ENCODE peak calls at places on chromosomes 6 and 20, in seven cellular contexts. N is astrocyte of the cerebellum, J is AG04450, E is GM10248, P is fibroblast of the aortic adventitia, I is gastrocnemius medialis, U is RWPE1. L is an unnamed sample.

GRCh38 chr6:16723833-16724232 is 37.4 kb downstream of the ATXN1 start:
- DNase-seq in U (peak), J (peak), I (no peak), E (no peak), P (peak), N (peak), L (peak)

GRCh38 chr6:17015144-17015543 is 86.7 kb upstream of the STMND1 start:
- DNase-seq in J (no peak), P (peak), U (no peak), N (peak), I (no peak), E (peak), L (peak)

GRCh38 chr20:59047938-59048680 is 5.5 kb upstream of the PRELID3B start:
- DNase-seq in P (peak), N (no peak), E (no peak), U (no peak), I (no peak), J (no peak), L (peak)

GRCh38 chr6:3291987-3292386 is 33.2 kb downstream of the PSMG4 start:
- DNase-seq in N (no peak), P (no peak), J (no peak), I (no peak), E (no peak), U (no peak), L (no peak)

GRCh38 chr20:59633646-59634045 is 29.3 kb downstream of the PHACTR3 start:
- DNase-seq in J (no peak), P (no peak), E (no peak), I (no peak), U (no peak), N (no peak), L (no peak)

GRCh38 chr6:7243188-7243942 is 69.6 kb downstream of the SSR1 start:
- DNase-seq in U (peak), I (no peak), P (peak), E (peak), N (peak), J (peak), L (peak)

GRCh38 chr20:18632196-18632789 is 44.4 kb downstream of the DTD1 start:
- DNase-seq in P (peak), E (peak), I (peak), N (peak), U (peak), J (peak), L (peak)

GRCh38 chr6:47593979-47594378 is 104.4 kb upstream of the ADGRF4 start:
- DNase-seq in N (no peak), E (no peak), P (no peak), I (no peak), J (no peak), U (no peak), L (no peak)

GRCh38 chr6:71335544-71335943 is 46.9 kb downstream of the OGFRL1 start:
- DNase-seq in U (no peak), J (no peak), N (no peak), E (no peak), P (no peak), I (no peak), L (no peak)

GRCh38 chr6:13415276-13415675 is 72.1 kb downstream of the GFOD1 start:
- DNase-seq in U (no peak), I (no peak), P (no peak), J (no peak), E (no peak), N (no peak), L (no peak)

GRCh38 chr20:21052241-21052640 is 53.9 kb downstream of the LINC00237 start:
- DNase-seq in U (no peak), J (no peak), P (no peak), N (no peak), I (no peak), E (no peak), L (no peak)

GRCh38 chr20:21050710-21051109 is 55.4 kb downstream of the LINC00237 start:
- DNase-seq in E (no peak), J (no peak), P (no peak), I (no peak), N (no peak), U (no peak), L (no peak)

GRCh38 chr20:21047981-21048380 is 58.2 kb downstream of the LINC00237 start:
- DNase-seq in P (no peak), U (no peak), N (no peak), I (no peak), J (no peak), E (no peak), L (no peak)

GRCh38 chr20:21046413-21047070 is 59.6 kb downstream of the LINC00237 start:
- DNase-seq in E (no peak), J (no peak), I (no peak), P (no peak), N (no peak), U (no peak), L (no peak)

DNA sequence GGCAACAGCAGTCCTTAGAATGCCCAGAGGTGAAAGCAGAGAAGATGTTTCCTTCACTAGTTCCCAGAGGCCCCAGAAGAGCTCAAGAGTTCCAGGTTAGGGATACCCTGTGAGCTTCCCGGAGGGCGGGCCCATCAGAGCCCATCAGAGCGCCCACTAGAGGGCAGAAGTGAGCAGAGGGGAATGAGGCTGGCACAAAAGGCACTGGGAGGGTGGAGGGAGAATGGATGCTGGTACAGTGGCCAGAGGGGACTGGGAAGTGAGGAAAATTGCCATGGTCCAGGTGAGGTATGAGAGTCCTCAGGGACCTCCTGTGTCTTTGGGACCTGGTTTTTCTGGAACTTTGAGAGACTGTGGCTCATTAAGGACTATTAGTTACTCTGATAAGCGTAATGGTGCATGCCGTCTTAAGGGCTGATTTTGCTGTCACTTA is 57.3 kb downstream of the LINC00237 start:
- DNase-seq in J (no peak), P (no peak), U (peak), N (no peak), I (no peak), E (peak), L (no peak)
- TF ChIP-seq CTCF in J (peak), P (peak), U (peak), N (peak), I (peak), E (peak), L (peak)

GRCh38 chr6:135909737-135910387 is 58.4 kb downstream of the PDE7B start:
- DNase-seq in E (peak), P (peak), I (peak), U (peak), N (no peak), J (no peak), L (peak)
- TF ChIP-seq CTCF in E (peak), P (peak), I (no peak), U (no peak), N (no peak), J (peak), L (peak)

DNA sequence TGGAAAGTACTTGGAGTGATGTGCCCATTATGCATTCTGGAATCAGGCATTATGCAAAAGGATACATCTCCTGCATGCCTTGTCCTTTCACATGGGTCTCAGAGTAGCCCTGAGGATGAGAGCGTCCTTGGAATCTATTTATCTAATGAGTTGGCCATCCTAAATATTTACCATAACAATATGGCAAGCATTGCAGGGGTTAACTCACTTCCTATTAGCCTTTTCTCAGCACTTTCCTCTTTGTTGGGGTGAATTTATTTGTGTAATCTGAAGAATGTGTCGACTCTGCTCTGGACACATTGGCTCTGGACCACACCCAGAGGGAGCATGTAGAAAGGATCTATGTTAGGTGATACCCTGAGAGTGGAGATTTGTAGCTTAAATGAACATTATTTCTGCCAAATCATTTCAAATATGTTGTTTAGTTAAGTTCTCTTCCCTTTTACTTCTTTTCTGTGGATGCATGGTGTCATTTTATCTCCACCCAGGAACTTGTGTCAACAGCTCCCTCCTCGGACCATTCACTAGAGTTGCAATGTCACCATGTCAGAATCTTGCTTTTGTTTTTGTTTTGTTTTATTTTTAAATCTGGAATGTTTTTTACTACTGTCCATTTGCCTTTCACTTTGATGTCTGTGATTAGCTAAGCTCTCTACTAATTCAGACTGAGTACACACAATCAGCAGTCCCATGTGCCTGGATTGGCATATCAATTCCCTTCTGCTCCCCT is 757.0 kb upstream of the MMS22L start:
- DNase-seq in J (no peak), I (no peak), N (no peak), U (no peak), E (no peak), P (no peak), L (no peak)
- TF ChIP-seq CTCF in J (no peak), I (no peak), N (peak), U (no peak), E (peak), P (no peak), L (no peak)

GRCh38 chr6:32195902-32196681 is 3.6 kb upstream of the GPSM3 start:
- DNase-seq in E (peak), U (peak), N (peak), P (peak), J (peak), I (peak), L (peak)

GRCh38 chr6:32196682-32197616 is 4.5 kb upstream of the GPSM3 start:
- DNase-seq in J (no peak), U (no peak), E (peak), I (no peak), N (no peak), P (peak), L (no peak)

GRCh38 chr6:32194388-32194787 is 1.9 kb upstream of the GPSM3 start:
- DNase-seq in N (no peak), U (no peak), J (no peak), P (no peak), I (no peak), E (no peak), L (no peak)

GRCh38 chr6:32194825-32195651 is 2.6 kb upstream of the GPSM3 start:
- DNase-seq in P (peak), U (peak), I (no peak), N (peak), J (no peak), E (no peak), L (peak)

GRCh38 chr6:32195652-32195901 is 3.1 kb upstream of the GPSM3 start:
- DNase-seq in P (peak), I (peak), U (peak), J (peak), N (peak), E (peak), L (peak)
- TF ChIP-seq CTCF in P (peak), I (peak), U (no peak), J (peak), N (peak), E (peak), L (peak)